ENCODE peak calls at places on chromosomes 12 and 14, in four cellular contexts. One of them, this sample, is unnamed.

GRCh38 chr12:122123051-122123760 is 44.6 kb downstream of the MLXIP start:
- DNase-seq in GM12878: no peak
- DNase-seq in K562: peak; percentile 74
- DNase-seq in HL-60: peak; percentile 64
- DNase-seq in this sample: peak; percentile 62

GRCh38 chr12:98058838-98059237 is 456.6 kb upstream of the TMPO start:
- DNase-seq in GM12878: no peak
- DNase-seq in K562: no peak
- DNase-seq in HL-60: no peak
- DNase-seq in this sample: no peak

GRCh38 chr12:95074766-95075165 is 1.3 kb upstream of the NR2C1 start:
- DNase-seq in K562: no peak
- DNase-seq in HL-60: no peak
- DNase-seq in GM12878: no peak
- DNase-seq in this sample: no peak

GRCh38 chr14:54711312-54711711 is 144.4 kb downstream of the SAMD4A start:
- DNase-seq in GM12878: no peak
- DNase-seq in HL-60: no peak
- DNase-seq in K562: no peak
- DNase-seq in this sample: no peak

GRCh38 chr12:6635375-6635855 is 344 bp downstream of the LPAR5 start:
- DNase-seq in K562: no peak
- DNase-seq in GM12878: no peak
- DNase-seq in HL-60: peak; percentile 59
- DNase-seq in this sample: no peak

GRCh38 chr14:22796087-22796707 is 19.0 kb downstream of the SLC7A7 start:
- DNase-seq in K562: peak; percentile 44
- DNase-seq in HL-60: no peak
- DNase-seq in GM12878: peak; percentile 78
- DNase-seq in this sample: no peak

GRCh38 chr12:64679487-64679983 is 69.2 kb downstream of the RASSF3 start:
- DNase-seq in GM12878: no peak
- DNase-seq in HL-60: no peak
- DNase-seq in K562: peak; percentile 69
- DNase-seq in this sample: no peak

GRCh38 chr12:56221233-56221756 is 427 bp downstream of the RNF41 start:
- DNase-seq in GM12878: no peak
- DNase-seq in K562: no peak
- DNase-seq in HL-60: no peak
- DNase-seq in this sample: no peak

GRCh38 chr14:23056257-23056955 is 914 bp downstream of the CDH24 start:
- DNase-seq in GM12878: no peak
- DNase-seq in K562: peak; percentile 91
- DNase-seq in HL-60: peak; percentile 80
- DNase-seq in this sample: peak; percentile 94

GRCh38 chr12:65881348-65881961 is 57.2 kb downstream of the HMGA2 start:
- DNase-seq in GM12878: no peak
- DNase-seq in HL-60: no peak
- DNase-seq in K562: no peak
- DNase-seq in this sample: no peak

GRCh38 chr12:42094277-42094676 is 50.4 kb downstream of the GXYLT1 start:
- DNase-seq in HL-60: no peak
- DNase-seq in K562: peak; percentile 34
- DNase-seq in GM12878: no peak
- DNase-seq in this sample: no peak

GRCh38 chr12:118330421-118331018 is 42.2 kb downstream of the TAOK3 start:
- DNase-seq in GM12878: no peak
- DNase-seq in HL-60: peak; percentile 86
- DNase-seq in K562: peak; percentile 81
- DNase-seq in this sample: peak; percentile 11

GRCh38 chr14:102606296-102606695 is 13.8 kb downstream of the RCOR1 start:
- DNase-seq in HL-60: no peak
- DNase-seq in K562: no peak
- DNase-seq in GM12878: peak; percentile 68
- DNase-seq in this sample: no peak

GRCh38 chr12:22082190-22082701 is 36.2 kb downstream of the CMAS start:
- DNase-seq in K562: peak; percentile 63
- DNase-seq in HL-60: no peak
- DNase-seq in GM12878: no peak
- DNase-seq in this sample: no peak

GRCh38 chr12:76649091-76649490 is 89.5 kb upstream of the OSBPL8 start:
- DNase-seq in GM12878: no peak
- DNase-seq in HL-60: no peak
- DNase-seq in K562: no peak
- DNase-seq in this sample: no peak

GRCh38 chr12:1972856-1973317 is 31.4 kb downstream of the DCP1B start:
- DNase-seq in HL-60: no peak
- DNase-seq in GM12878: no peak
- DNase-seq in K562: no peak
- DNase-seq in this sample: no peak

GRCh38 chr12:67501362-67501761 is 147.2 kb upstream of the DYRK2 start:
- DNase-seq in GM12878: no peak
- DNase-seq in HL-60: no peak
- DNase-seq in K562: no peak
- DNase-seq in this sample: no peak

GRCh38 chr12:65965358-65965757 is 141.1 kb downstream of the HMGA2 start:
- DNase-seq in K562: no peak
- DNase-seq in HL-60: no peak
- DNase-seq in GM12878: no peak
- DNase-seq in this sample: no peak

GRCh38 chr12:104620761-104621531 is 164.2 kb downstream of the CHST11 start:
- DNase-seq in HL-60: no peak
- DNase-seq in K562: no peak
- DNase-seq in GM12878: no peak
- DNase-seq in this sample: no peak

GRCh38 chr14:100083706-100084105 is 18.5 kb downstream of the EVL start:
- DNase-seq in GM12878: no peak
- DNase-seq in HL-60: no peak
- DNase-seq in K562: no peak
- DNase-seq in this sample: no peak

GRCh38 chr14:66493750-66494149 is 7.6 kb downstream of the CCDC196 start:
- DNase-seq in HL-60: no peak
- DNase-seq in GM12878: no peak
- DNase-seq in K562: no peak
- DNase-seq in this sample: no peak

GRCh38 chr14:31173120-31173837 is 34.3 kb downstream of the HECTD1 start:
- DNase-seq in GM12878: no peak
- DNase-seq in HL-60: no peak
- DNase-seq in K562: no peak
- DNase-seq in this sample: no peak

GRCh38 chr12:132359551-132359950 is 30.2 kb upstream of the GALNT9 start:
- DNase-seq in GM12878: no peak
- DNase-seq in HL-60: no peak
- DNase-seq in K562: no peak
- DNase-seq in this sample: no peak

GRCh38 chr14:92531151-92531873 is 17.7 kb downstream of the RIN3 start:
- DNase-seq in HL-60: no peak
- DNase-seq in K562: no peak
- DNase-seq in GM12878: no peak
- DNase-seq in this sample: no peak

GRCh38 chr14:25042362-25043299 is 7.3 kb downstream of the STXBP6 start:
- DNase-seq in HL-60: no peak
- DNase-seq in K562: peak; percentile 20
- DNase-seq in GM12878: no peak
- DNase-seq in this sample: no peak

GRCh38 chr14:93103392-93104080 is 12.2 kb downstream of the ITPK1 start:
- DNase-seq in K562: no peak
- DNase-seq in HL-60: peak; percentile 85
- DNase-seq in GM12878: peak; percentile 72
- DNase-seq in this sample: peak; percentile 82

GRCh38 chr14:41051801-41052200 is 554.9 kb upstream of the LRFN5 start:
- DNase-seq in HL-60: no peak
- DNase-seq in K562: no peak
- DNase-seq in GM12878: no peak
- DNase-seq in this sample: no peak

GRCh38 chr12:68560823-68561422 is 49.8 kb upstream of the RAP1B start:
- DNase-seq in GM12878: no peak
- DNase-seq in K562: no peak
- DNase-seq in HL-60: no peak
- DNase-seq in this sample: no peak

GRCh38 chr12:114673169-114673833 is 10.7 kb downstream of the TBX3 start:
- DNase-seq in GM12878: no peak
- DNase-seq in K562: no peak
- DNase-seq in HL-60: no peak
- DNase-seq in this sample: no peak

GRCh38 chr14:65479386-65479785 is 66.9 kb downstream of the FUT8 start:
- DNase-seq in GM12878: no peak
- DNase-seq in HL-60: no peak
- DNase-seq in K562: no peak
- DNase-seq in this sample: no peak

GRCh38 chr14:84885061-84885460 is 644.9 kb upstream of the FLRT2 start:
- DNase-seq in K562: no peak
- DNase-seq in HL-60: no peak
- DNase-seq in GM12878: no peak
- DNase-seq in this sample: no peak

GRCh38 chr14:33692762-33693161 is 258.1 kb downstream of the EGLN3 start:
- DNase-seq in HL-60: no peak
- DNase-seq in K562: no peak
- DNase-seq in GM12878: no peak
- DNase-seq in this sample: no peak

GRCh38 chr12:30783946-30784345 is 29.2 kb upstream of the CAPRIN2 start:
- DNase-seq in GM12878: no peak
- DNase-seq in HL-60: no peak
- DNase-seq in K562: no peak
- DNase-seq in this sample: no peak

GRCh38 chr12:86122846-86123468 is 133.2 kb downstream of the MGAT4C start:
- DNase-seq in K562: no peak
- DNase-seq in GM12878: no peak
- DNase-seq in HL-60: no peak
- DNase-seq in this sample: no peak

GRCh38 chr12:6540181-6540877 is 6.0 kb downstream of the GAPDH start:
- DNase-seq in K562: peak; percentile 72
- DNase-seq in GM12878: no peak
- DNase-seq in HL-60: peak; percentile 67
- DNase-seq in this sample: peak; percentile 65

GRCh38 chr14:37862263-37862662 is 266.8 kb downstream of the TTC6 start:
- DNase-seq in K562: no peak
- DNase-seq in HL-60: no peak
- DNase-seq in GM12878: no peak
- DNase-seq in this sample: no peak

GRCh38 chr14:37869633-37870032 is 274.2 kb downstream of the TTC6 start:
- DNase-seq in GM12878: no peak
- DNase-seq in HL-60: no peak
- DNase-seq in K562: no peak
- DNase-seq in this sample: no peak

GRCh38 chr14:37864861-37865718 is 269.7 kb downstream of the TTC6 start:
- DNase-seq in GM12878: no peak
- DNase-seq in K562: no peak
- DNase-seq in HL-60: no peak
- DNase-seq in this sample: no peak

GRCh38 chr14:37864128-37864527 is 268.7 kb downstream of the TTC6 start:
- DNase-seq in GM12878: no peak
- DNase-seq in HL-60: no peak
- DNase-seq in K562: no peak
- DNase-seq in this sample: no peak

DNA sequence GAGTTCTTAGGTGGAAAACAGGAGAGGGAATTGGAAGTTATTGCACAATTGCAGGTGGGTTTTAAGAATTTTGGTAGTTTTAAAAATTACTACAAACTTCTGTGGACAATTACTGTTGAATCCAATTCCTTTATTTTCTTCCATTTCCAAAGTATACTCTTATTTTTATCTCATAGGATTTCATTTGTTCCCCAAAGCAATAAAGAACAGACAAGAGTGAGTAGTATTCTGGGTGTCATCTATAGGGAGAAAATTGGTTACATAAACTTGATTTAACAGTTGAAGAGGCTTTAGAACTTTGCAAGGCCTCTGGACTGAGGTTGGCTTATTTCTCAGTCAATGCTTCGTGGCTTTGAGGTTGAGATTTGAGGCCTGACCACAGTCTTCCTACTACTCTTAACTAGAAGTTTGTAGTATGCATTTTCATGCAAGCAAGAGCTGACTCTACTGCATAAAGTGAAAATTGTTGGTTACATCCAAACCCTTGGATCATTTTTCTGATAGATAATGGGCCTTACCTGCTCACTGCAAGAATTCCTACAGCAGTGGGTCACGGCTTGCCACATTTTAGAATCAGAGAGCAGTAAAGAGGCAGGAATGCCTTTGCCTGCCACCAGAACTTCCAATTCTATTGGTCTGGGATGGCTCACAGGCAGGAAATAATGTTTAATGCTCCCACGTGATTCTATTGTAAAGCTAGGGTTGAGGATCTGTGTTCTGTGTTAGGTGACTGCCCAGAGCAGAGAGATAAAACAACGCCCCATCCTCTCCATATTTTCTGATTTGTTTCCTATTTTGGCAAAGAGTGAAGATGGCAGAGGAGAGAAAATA is 270.5 kb downstream of the TTC6 start:
- DNase-seq in HL-60: no peak
- DNase-seq in GM12878: no peak
- DNase-seq in K562: no peak
- DNase-seq in this sample: no peak
- TF ChIP-seq POLR2AphosphoS5 in HL-60: no peak
- TF ChIP-seq POLR2AphosphoS5 in GM12878: no peak
- TF ChIP-seq POLR2AphosphoS5 in K562: no peak
- TF ChIP-seq POLR2AphosphoS5 in this sample: no peak

GRCh38 chr12:54390176-54390667 is 5.7 kb upstream of the ZNF385A start:
- DNase-seq in GM12878: no peak
- DNase-seq in K562: peak; percentile 80
- DNase-seq in HL-60: no peak
- DNase-seq in this sample: no peak
- TF ChIP-seq SPI1 in GM12878: no peak
- TF ChIP-seq SPI1 in K562: peak; percentile 28
- TF ChIP-seq SPI1 in HL-60: no peak
- TF ChIP-seq SPI1 in this sample: no peak

DNA sequence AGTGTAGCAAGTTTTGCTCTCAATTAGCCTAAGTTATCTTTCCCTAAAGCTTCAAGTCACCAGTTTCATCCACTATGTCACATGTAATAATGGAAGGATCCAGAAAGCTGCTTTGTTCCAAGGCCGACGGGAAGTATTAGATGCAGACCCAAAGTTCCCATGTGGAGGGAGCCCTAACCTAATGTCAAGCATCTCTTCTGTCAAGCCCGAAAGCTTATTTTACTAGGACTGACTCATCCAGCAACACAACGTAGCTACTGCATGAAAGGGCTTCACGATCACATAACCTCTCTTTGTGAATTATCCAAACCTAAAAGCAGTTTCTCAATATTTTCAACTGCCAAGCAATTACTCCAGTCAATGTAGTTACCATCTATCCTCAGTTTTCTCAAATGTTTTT is 133.4 kb downstream of the SLC6A15 start:
- DNase-seq in GM12878: no peak
- DNase-seq in K562: no peak
- DNase-seq in HL-60: no peak
- DNase-seq in this sample: no peak
- TF ChIP-seq POLR2AphosphoS5 in GM12878: no peak
- TF ChIP-seq POLR2AphosphoS5 in K562: no peak
- TF ChIP-seq POLR2AphosphoS5 in HL-60: no peak
- TF ChIP-seq POLR2AphosphoS5 in this sample: no peak

DNA sequence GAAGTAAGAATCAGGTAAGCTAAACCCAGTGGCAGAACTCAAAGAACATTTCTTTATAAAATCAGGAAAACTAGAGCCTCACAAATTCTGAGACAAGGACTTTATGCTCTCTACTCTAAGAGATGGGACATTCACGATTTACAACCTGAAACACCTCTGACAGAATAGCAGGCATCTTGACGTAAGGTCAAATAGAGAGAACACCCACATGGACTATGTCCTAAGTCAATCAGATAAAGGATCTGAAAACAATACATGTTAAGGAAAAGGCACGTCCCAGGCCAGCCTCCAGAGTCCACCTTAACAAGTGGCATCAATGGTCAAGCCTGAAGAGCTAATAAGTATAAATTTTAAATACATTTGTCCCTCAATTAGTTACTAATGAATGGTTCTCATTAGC is 39.9 kb upstream of the SYCP3 start:
- DNase-seq in HL-60: no peak
- DNase-seq in GM12878: no peak
- DNase-seq in K562: no peak
- DNase-seq in this sample: no peak
- TF ChIP-seq SPI1 in HL-60: no peak
- TF ChIP-seq SPI1 in GM12878: no peak
- TF ChIP-seq SPI1 in K562: no peak
- TF ChIP-seq SPI1 in this sample: no peak

This sample was measured in GM12891.